ENCODE peak calls at places on chromosome 13, in six cellular contexts. One of them, this sample, is unnamed.

GRCh38 chr13:111853766-111854165 is 213.2 kb upstream of the SOX1 start:
- DNase-seq in AG10803: no peak
- DNase-seq in fibroblast of mammary gland: no peak
- DNase-seq in IMR-90: no peak
- DNase-seq in cardiac muscle cell: no peak
- DNase-seq in fibroblast of lung: no peak
- DNase-seq in this sample: no peak

GRCh38 chr13:27168086-27168485 is 3.5 kb downstream of the USP12 start:
- DNase-seq in AG10803: no peak
- DNase-seq in fibroblast of mammary gland: no peak
- DNase-seq in IMR-90: no peak
- DNase-seq in cardiac muscle cell: no peak
- DNase-seq in fibroblast of lung: no peak
- DNase-seq in this sample: no peak

GRCh38 chr13:97422118-97423054 is 11.6 kb upstream of the RAP2A start:
- DNase-seq in AG10803: no peak
- DNase-seq in fibroblast of mammary gland: peak
- DNase-seq in IMR-90: no peak
- DNase-seq in cardiac muscle cell: no peak
- DNase-seq in fibroblast of lung: no peak
- DNase-seq in this sample: no peak

GRCh38 chr13:111323950-111324651 is 3.7 kb downstream of the TEX29 start:
- DNase-seq in AG10803: no peak
- DNase-seq in fibroblast of mammary gland: no peak
- DNase-seq in IMR-90: peak
- DNase-seq in cardiac muscle cell: no peak
- DNase-seq in fibroblast of lung: no peak
- DNase-seq in this sample: no peak

GRCh38 chr13:49367640-49368431 is 76.0 kb downstream of the CAB39L start:
- DNase-seq in AG10803: peak
- DNase-seq in fibroblast of mammary gland: no peak
- DNase-seq in IMR-90: no peak
- DNase-seq in cardiac muscle cell: no peak
- DNase-seq in fibroblast of lung: no peak
- DNase-seq in this sample: no peak

GRCh38 chr13:109783815-109784589 is 2.4 kb downstream of the IRS2 start:
- DNase-seq in AG10803: no peak
- DNase-seq in fibroblast of mammary gland: no peak
- DNase-seq in IMR-90: no peak
- DNase-seq in cardiac muscle cell: no peak
- DNase-seq in fibroblast of lung: no peak
- DNase-seq in this sample: no peak

GRCh38 chr13:71079638-71080037 is 787.4 kb downstream of the DACH1 start:
- DNase-seq in AG10803: no peak
- DNase-seq in fibroblast of mammary gland: no peak
- DNase-seq in IMR-90: no peak
- DNase-seq in cardiac muscle cell: no peak
- DNase-seq in fibroblast of lung: no peak
- DNase-seq in this sample: no peak

GRCh38 chr13:110116072-110116487 is 190.9 kb downstream of the COL4A1 start:
- DNase-seq in AG10803: peak
- DNase-seq in fibroblast of mammary gland: peak
- DNase-seq in IMR-90: peak
- DNase-seq in cardiac muscle cell: peak
- DNase-seq in fibroblast of lung: peak
- DNase-seq in this sample: peak

GRCh38 chr13:91544723-91545122 is 146.3 kb downstream of the GPC5 start:
- DNase-seq in AG10803: no peak
- DNase-seq in fibroblast of mammary gland: no peak
- DNase-seq in IMR-90: no peak
- DNase-seq in cardiac muscle cell: peak
- DNase-seq in fibroblast of lung: no peak
- DNase-seq in this sample: no peak

GRCh38 chr13:101018720-101019119 is 344.1 kb upstream of the TMTC4 start:
- DNase-seq in AG10803: peak
- DNase-seq in fibroblast of mammary gland: peak
- DNase-seq in IMR-90: peak
- DNase-seq in cardiac muscle cell: no peak
- DNase-seq in fibroblast of lung: peak
- DNase-seq in this sample: no peak

GRCh38 chr13:112447761-112448603 is 71.8 kb downstream of the SPACA7 start:
- DNase-seq in AG10803: no peak
- DNase-seq in fibroblast of mammary gland: no peak
- DNase-seq in IMR-90: no peak
- DNase-seq in cardiac muscle cell: no peak
- DNase-seq in fibroblast of lung: no peak
- DNase-seq in this sample: no peak

GRCh38 chr13:42615691-42616090 is 41.7 kb downstream of the TNFSF11 start:
- DNase-seq in AG10803: no peak
- DNase-seq in fibroblast of mammary gland: peak
- DNase-seq in IMR-90: peak
- DNase-seq in cardiac muscle cell: no peak
- DNase-seq in fibroblast of lung: peak
- DNase-seq in this sample: no peak

GRCh38 chr13:109809216-109809890 is 23.0 kb upstream of the IRS2 start:
- DNase-seq in AG10803: peak
- DNase-seq in fibroblast of mammary gland: no peak
- DNase-seq in IMR-90: peak
- DNase-seq in cardiac muscle cell: no peak
- DNase-seq in fibroblast of lung: peak
- DNase-seq in this sample: no peak

GRCh38 chr13:114102521-114103288 is 29.7 kb downstream of the RASA3 start:
- DNase-seq in AG10803: no peak
- DNase-seq in fibroblast of mammary gland: no peak
- DNase-seq in IMR-90: no peak
- DNase-seq in cardiac muscle cell: no peak
- DNase-seq in fibroblast of lung: no peak
- DNase-seq in this sample: no peak

GRCh38 chr13:44273991-44274810 is 99.4 kb upstream of the SERP2 start:
- DNase-seq in AG10803: peak
- DNase-seq in fibroblast of mammary gland: peak
- DNase-seq in IMR-90: peak
- DNase-seq in cardiac muscle cell: no peak
- DNase-seq in fibroblast of lung: peak
- DNase-seq in this sample: peak

GRCh38 chr13:114011226-114011625 is 37.4 kb upstream of the C13orf46 start:
- DNase-seq in AG10803: no peak
- DNase-seq in fibroblast of mammary gland: no peak
- DNase-seq in IMR-90: no peak
- DNase-seq in cardiac muscle cell: no peak
- DNase-seq in fibroblast of lung: no peak
- DNase-seq in this sample: no peak

GRCh38 chr13:100154835-100155463 is 66.1 kb downstream of the PCCA start:
- DNase-seq in AG10803: no peak
- DNase-seq in fibroblast of mammary gland: no peak
- DNase-seq in IMR-90: no peak
- DNase-seq in cardiac muscle cell: no peak
- DNase-seq in fibroblast of lung: no peak
- DNase-seq in this sample: no peak

DNA sequence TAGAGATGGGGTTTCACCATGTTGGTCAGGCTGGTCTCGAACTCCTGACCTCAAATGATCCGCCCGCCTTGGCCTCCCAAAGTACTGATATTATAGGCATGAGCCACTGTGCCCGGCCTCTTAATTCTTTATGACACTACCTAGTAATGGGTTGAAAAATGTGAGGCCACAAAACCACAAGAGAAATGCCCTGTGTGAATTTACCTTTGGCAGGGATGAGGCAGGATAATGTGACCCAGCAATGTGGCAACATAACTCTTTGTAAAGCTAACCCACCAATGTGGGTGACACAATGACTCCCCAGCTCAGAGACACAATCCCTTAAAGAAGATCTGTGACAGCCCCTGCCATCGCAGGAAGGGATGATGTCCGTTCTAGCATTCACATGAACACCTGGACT is 533.1 kb downstream of the KLF5 start:
- DNase-seq in AG10803: no peak
- DNase-seq in fibroblast of mammary gland: no peak
- DNase-seq in IMR-90: no peak
- DNase-seq in cardiac muscle cell: no peak
- DNase-seq in fibroblast of lung: no peak
- DNase-seq in this sample: no peak
- TF ChIP-seq CTCF in AG10803: no peak
- TF ChIP-seq CTCF in fibroblast of mammary gland: no peak
- TF ChIP-seq CTCF in IMR-90: no peak
- TF ChIP-seq CTCF in cardiac muscle cell: no peak
- TF ChIP-seq CTCF in fibroblast of lung: no peak
- TF ChIP-seq CTCF in this sample: no peak

GRCh38 chr13:81990652-81991051 is 1649.7 kb upstream of the SPRY2 start:
- DNase-seq in AG10803: no peak
- DNase-seq in fibroblast of mammary gland: no peak
- DNase-seq in IMR-90: no peak
- DNase-seq in cardiac muscle cell: no peak
- DNase-seq in fibroblast of lung: no peak
- DNase-seq in this sample: no peak
- TF ChIP-seq CTCF in AG10803: no peak
- TF ChIP-seq CTCF in fibroblast of mammary gland: no peak
- TF ChIP-seq CTCF in IMR-90: no peak
- TF ChIP-seq CTCF in cardiac muscle cell: no peak
- TF ChIP-seq CTCF in fibroblast of lung: no peak
- TF ChIP-seq CTCF in this sample: no peak

GRCh38 chr13:47610687-47611086 is 390.4 kb downstream of the SUCLA2 start:
- DNase-seq in AG10803: no peak
- DNase-seq in fibroblast of mammary gland: no peak
- DNase-seq in IMR-90: no peak
- DNase-seq in cardiac muscle cell: no peak
- DNase-seq in fibroblast of lung: no peak
- DNase-seq in this sample: no peak

GRCh38 chr13:47611664-47612288 is 389.3 kb downstream of the SUCLA2 start:
- DNase-seq in AG10803: no peak
- DNase-seq in fibroblast of mammary gland: peak
- DNase-seq in IMR-90: peak
- DNase-seq in cardiac muscle cell: no peak
- DNase-seq in fibroblast of lung: no peak
- DNase-seq in this sample: no peak
- TF ChIP-seq CTCF in AG10803: no peak
- TF ChIP-seq CTCF in fibroblast of mammary gland: no peak
- TF ChIP-seq CTCF in IMR-90: no peak
- TF ChIP-seq CTCF in cardiac muscle cell: no peak
- TF ChIP-seq CTCF in fibroblast of lung: no peak
- TF ChIP-seq CTCF in this sample: no peak

GRCh38 chr13:38898481-38898880 is 92.2 kb downstream of the STOML3 start:
- DNase-seq in AG10803: no peak
- DNase-seq in fibroblast of mammary gland: no peak
- DNase-seq in IMR-90: no peak
- DNase-seq in cardiac muscle cell: no peak
- DNase-seq in fibroblast of lung: no peak
- DNase-seq in this sample: no peak

GRCh38 chr13:38902551-38902950 is 88.1 kb downstream of the STOML3 start:
- DNase-seq in AG10803: no peak
- DNase-seq in fibroblast of mammary gland: no peak
- DNase-seq in IMR-90: no peak
- DNase-seq in cardiac muscle cell: no peak
- DNase-seq in fibroblast of lung: no peak
- DNase-seq in this sample: no peak

GRCh38 chr13:38897521-38897920 is 93.1 kb downstream of the STOML3 start:
- DNase-seq in AG10803: no peak
- DNase-seq in fibroblast of mammary gland: no peak
- DNase-seq in IMR-90: no peak
- DNase-seq in cardiac muscle cell: no peak
- DNase-seq in fibroblast of lung: no peak
- DNase-seq in this sample: no peak

GRCh38 chr13:38899581-38899980 is 91.0 kb downstream of the STOML3 start:
- DNase-seq in AG10803: no peak
- DNase-seq in fibroblast of mammary gland: no peak
- DNase-seq in IMR-90: no peak
- DNase-seq in cardiac muscle cell: no peak
- DNase-seq in fibroblast of lung: no peak
- DNase-seq in this sample: no peak

DNA sequence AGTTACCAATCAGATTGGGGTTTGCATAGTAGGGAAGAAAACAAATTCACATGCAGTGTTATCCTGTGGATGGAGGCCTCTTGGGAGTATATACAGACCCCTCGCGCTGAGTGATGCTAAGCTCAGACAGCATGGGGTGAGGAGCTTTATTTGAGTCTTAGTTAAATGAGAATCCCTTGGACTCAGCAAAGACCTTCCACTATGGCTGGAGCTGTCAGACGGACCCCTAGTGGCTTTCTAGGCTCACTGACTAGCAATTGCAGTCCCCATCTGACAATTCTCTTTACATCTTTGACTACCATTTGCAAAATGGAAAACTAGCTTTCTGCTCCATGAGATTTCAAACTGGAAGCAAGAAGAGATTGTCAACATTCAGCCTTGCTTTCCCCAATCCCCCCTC is 90.4 kb downstream of the STOML3 start:
- DNase-seq in AG10803: no peak
- DNase-seq in fibroblast of mammary gland: no peak
- DNase-seq in IMR-90: no peak
- DNase-seq in cardiac muscle cell: peak
- DNase-seq in fibroblast of lung: no peak
- DNase-seq in this sample: no peak
- TF ChIP-seq CTCF in AG10803: no peak
- TF ChIP-seq CTCF in fibroblast of mammary gland: peak
- TF ChIP-seq CTCF in IMR-90: no peak
- TF ChIP-seq CTCF in cardiac muscle cell: peak
- TF ChIP-seq CTCF in fibroblast of lung: peak
- TF ChIP-seq CTCF in this sample: no peak